ENCODE peak calls at places on chromosomes 1 and 21, in five cellular contexts. C is CD8-positive, alpha-beta T cell; N is vagina; J is heart left ventricle; D is breast epithelium. R is an unnamed sample. For H3K9me3, the result is how much of the 10 kb centered on the place peaks cover.

GRCh38 chr1:205013683-205014367 is 29.2 kb upstream of the CNTN2 start:
- DNase-seq in C (no peak), N (no peak), J (peak), D (no peak), R (no peak)

GRCh38 chr1:209368864-209369598 is 214.5 kb upstream of the CAMK1G start:
- DNase-seq in D (no peak), C (no peak), N (no peak), J (peak), R (no peak)

GRCh38 chr1:87169250-87169910 is 159.3 kb upstream of the LMO4 start:
- DNase-seq in N (no peak), D (no peak), C (no peak), J (no peak), R (no peak)

GRCh38 chr1:216600730-216601426 is 122.4 kb downstream of the ESRRG start:
- DNase-seq in J (peak), N (no peak), C (no peak), D (peak), R (no peak)

GRCh38 chr1:21537511-21537931 is 28.3 kb downstream of the ALPL start:
- DNase-seq in D (no peak), C (no peak), N (no peak), J (peak), R (no peak)

GRCh38 chr21:45981641-45982255 is at the start of gene COL6A1:
- DNase-seq in J (peak), N (no peak), D (peak), C (no peak), R (no peak)

GRCh38 chr1:17304155-17304826 is 3.7 kb upstream of the PADI4 start:
- DNase-seq in N (no peak), J (no peak), D (no peak), C (no peak), R (no peak)

GRCh38 chr1:228852015-228852414 is 116.7 kb downstream of the RHOU start:
- DNase-seq in C (no peak), D (peak), N (no peak), J (no peak), R (no peak)

GRCh38 chr1:226632169-226632884 is 83.8 kb downstream of the STUM start:
- DNase-seq in D (peak), C (no peak), N (no peak), J (peak), R (no peak)

GRCh38 chr1:47931395-47931794 is 65.8 kb downstream of the TRABD2B start:
- DNase-seq in N (no peak), J (no peak), C (no peak), D (no peak), R (peak)

GRCh38 chr1:99681583-99681982 is 35.7 kb downstream of the PALMD start:
- DNase-seq in C (no peak), D (no peak), J (no peak), N (no peak), R (no peak)

GRCh38 chr1:112877741-112878140 is 78.3 kb downstream of the SLC16A1 start:
- DNase-seq in J (no peak), C (no peak), D (no peak), N (no peak), R (no peak)

GRCh38 chr21:31873696-31874599 is 1.1 kb downstream of the HUNK start:
- DNase-seq in D (no peak), N (no peak), J (peak), C (peak), R (no peak)

GRCh38 chr1:42114229-42114628 is 39.0 kb upstream of the GUCA2B start:
- DNase-seq in C (no peak), J (no peak), N (no peak), D (no peak), R (no peak)

GRCh38 chr1:54227836-54228435 is 28.0 kb downstream of the MRPL37 start:
- DNase-seq in C (no peak), N (no peak), J (no peak), D (no peak), R (no peak)

GRCh38 chr1:230069813-230070212 is 2.8 kb downstream of the GALNT2 start:
- DNase-seq in N (peak), C (no peak), J (no peak), D (no peak), R (no peak)

GRCh38 chr1:30649321-30649991 is 73.9 kb downstream of the MATN1 start:
- DNase-seq in D (no peak), N (no peak), C (no peak), J (no peak), R (peak)

GRCh38 chr1:245888809-245889208 is 618.3 kb downstream of the SMYD3 start:
- DNase-seq in J (no peak), C (no peak), N (no peak), D (no peak), R (no peak)

GRCh38 chr21:28124541-28124940 is 868.1 kb downstream of the LTN1 start:
- DNase-seq in D (no peak), J (no peak), N (no peak), C (no peak), R (no peak)

GRCh38 chr21:28133116-28133515 is 859.6 kb downstream of the LTN1 start:
- DNase-seq in N (no peak), C (no peak), D (no peak), J (no peak), R (no peak)

GRCh38 chr21:28132713-28133112 is 860.0 kb downstream of the LTN1 start:
- DNase-seq in J (no peak), N (no peak), D (no peak), C (no peak), R (no peak)

GRCh38 chr21:28126521-28127317 is 866.0 kb downstream of the LTN1 start:
- DNase-seq in D (no peak), N (no peak), C (no peak), J (no peak), R (no peak)

GRCh38 chr21:28127390-28127789 is 865.3 kb downstream of the LTN1 start:
- DNase-seq in D (no peak), J (no peak), N (no peak), C (no peak), R (no peak)
- H3K9me3 ChIP-seq in D (under half), J (under half), N (under half), C (under half), R (under half)

GRCh38 chr1:70436617-70437236 is 25.7 kb downstream of the CTH start:
- DNase-seq in J (no peak), D (no peak), C (no peak), N (no peak), R (no peak)

GRCh38 chr1:70440642-70441391 is 29.7 kb downstream of the CTH start:
- DNase-seq in J (no peak), N (no peak), C (no peak), D (no peak), R (no peak)

GRCh38 chr1:70441392-70442035 is 30.4 kb downstream of the CTH start:
- DNase-seq in N (no peak), D (no peak), C (no peak), J (no peak), R (no peak)

GRCh38 chr1:70442486-70442885 is 31.4 kb downstream of the CTH start:
- DNase-seq in D (no peak), C (no peak), J (no peak), N (no peak), R (no peak)

GRCh38 chr1:70438529-70438928 is 27.5 kb downstream of the CTH start:
- DNase-seq in D (no peak), C (no peak), J (no peak), N (no peak), R (no peak)
- TF ChIP-seq CTCF in D (no peak), C (no peak), J (no peak), N (no peak), R (no peak)

GRCh38 chr1:152646656-152647055 is 16.5 kb upstream of the LCE2D start:
- DNase-seq in J (no peak), N (no peak), D (no peak), C (no peak), R (no peak)
- H3K9me3 ChIP-seq in J (under half), N (under half), D (under half), C (under half), R (under half)

GRCh38 chr1:31977361-31978131 is 36.1 kb upstream of the KHDRBS1 start:
- DNase-seq in N (no peak), C (no peak), D (no peak), J (no peak), R (no peak)
- TF ChIP-seq CTCF in N (no peak), C (no peak), D (no peak), J (no peak), R (peak)